ENCODE peak calls at places on chromosome X, in six cellular contexts. T is H1, I is HepG2, A is GM12891, N is GM12878, M is K562. L is an unnamed sample.

GRCh38 chrX:103330601-103331397 is 760 bp downstream of the TCEAL7 start:
- DNase-seq in T (no peak), N (no peak), I (no peak), A (no peak), M (no peak), L (no peak)

GRCh38 chrX:12986164-12986779 is 11.4 kb downstream of the TMSB4X start:
- DNase-seq in M (peak; percentile 15), I (no peak), A (no peak), N (no peak), T (no peak), L (no peak)

GRCh38 chrX:2479420-2479780 is 21.4 kb downstream of the DHRSX start:
- DNase-seq in I (no peak), T (no peak), M (no peak), A (no peak), N (no peak), L (no peak)

GRCh38 chrX:140661657-140662056 is 47.9 kb upstream of the LINC00632 start:
- DNase-seq in A (no peak), I (no peak), T (no peak), N (no peak), M (no peak), L (no peak)

GRCh38 chrX:65726708-65727107 is 59.3 kb downstream of the MSN start:
- DNase-seq in M (no peak), I (no peak), A (no peak), N (no peak), T (no peak), L (no peak)

GRCh38 chrX:6184900-6185515 is 43.7 kb downstream of the NLGN4X start:
- DNase-seq in N (no peak), I (no peak), M (no peak), A (no peak), T (no peak), L (no peak)

GRCh38 chrX:13965531-13965930 is 64.2 kb downstream of the GEMIN8 start:
- DNase-seq in M (no peak), N (no peak), I (no peak), T (no peak), A (no peak), L (no peak)

GRCh38 chrX:149522914-149523313 is 17.8 kb upstream of the IDS start:
- DNase-seq in A (no peak), I (peak; percentile 39), M (no peak), N (no peak), T (no peak), L (no peak)

GRCh38 chrX:55451990-55452824 is at the start of gene MAGEH1:
- DNase-seq in M (peak; percentile 45), A (peak; percentile 39), T (peak; percentile 15), N (peak; percentile 55), I (peak; percentile 52), L (peak; percentile 37)

GRCh38 chrX:94058728-94059382 is 384.8 kb downstream of the FAM133A start:
- DNase-seq in A (no peak), T (no peak), I (peak; percentile 3), N (no peak), M (peak; percentile 3), L (no peak)

GRCh38 chrX:123408856-123409737 is 225.0 kb downstream of the GRIA3 start:
- DNase-seq in I (no peak), T (no peak), A (no peak), N (peak; percentile 57), M (no peak), L (no peak)

GRCh38 chrX:40146471-40147398 is 49.0 kb upstream of the BCOR start:
- DNase-seq in N (no peak), A (no peak), T (no peak), M (no peak), I (no peak), L (no peak)

GRCh38 chrX:17397074-17397473 is 22.1 kb downstream of the NHS start:
- DNase-seq in A (no peak), T (no peak), M (no peak), N (no peak), I (no peak), L (no peak)

GRCh38 chrX:31608651-31609050 is 536.8 kb upstream of the FTHL17 start:
- DNase-seq in A (no peak), I (no peak), T (no peak), M (no peak), N (no peak), L (no peak)

DNA sequence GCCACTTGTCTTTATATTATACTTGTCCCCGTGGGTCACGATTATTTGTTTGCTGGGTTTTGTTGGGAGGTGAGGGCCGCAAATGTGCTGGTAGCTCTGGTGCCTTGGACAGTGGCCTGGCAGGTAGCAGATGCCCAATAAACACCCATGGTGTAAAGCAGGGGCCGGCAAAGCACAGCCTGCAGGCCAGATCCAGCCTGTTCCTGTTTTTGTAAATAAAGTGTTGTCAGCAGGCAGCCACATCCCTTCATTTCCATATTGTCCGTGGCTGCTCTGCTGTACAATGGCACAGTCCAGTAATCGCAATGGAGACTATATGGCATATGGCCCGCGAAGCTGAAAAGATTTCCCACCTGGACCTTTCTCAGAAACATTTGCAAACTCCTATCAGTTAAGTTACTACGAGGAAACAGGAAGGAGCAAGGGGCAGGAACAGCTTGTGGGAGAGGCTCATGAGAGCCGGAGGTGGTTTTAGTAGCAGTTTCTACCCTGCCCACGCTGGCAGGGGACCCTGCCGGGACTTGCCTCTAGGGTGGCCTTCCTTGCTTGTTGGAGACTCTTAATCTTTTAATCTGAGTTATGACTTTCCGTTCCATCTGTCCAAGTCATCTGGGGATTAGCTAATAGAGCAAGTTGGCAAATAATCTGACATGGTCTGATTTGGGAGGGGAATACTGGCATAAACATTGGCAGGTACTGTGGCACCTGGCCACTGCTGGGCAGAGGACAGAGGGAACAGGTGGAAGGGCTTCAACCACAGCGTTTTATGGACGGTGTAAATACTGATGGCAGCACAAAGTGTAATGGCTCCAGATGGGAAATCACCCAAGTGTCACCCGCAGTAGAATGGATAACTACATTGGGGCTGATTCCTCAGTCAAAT is 19.6 kb downstream of the CLCN4 start:
- DNase-seq in A (no peak), T (no peak), I (no peak), N (no peak), M (no peak), L (no peak)
- TF ChIP-seq POLR2AphosphoS5 in A (no peak), T (no peak), I (no peak), N (no peak), M (no peak), L (no peak)

GRCh38 chrX:150821971-150822370 is 76.5 kb downstream of the CD99L2 start:
- DNase-seq in A (no peak), N (no peak), T (no peak), M (no peak), I (no peak), L (no peak)
- TF ChIP-seq POLR2A in A (no peak), N (no peak), T (no peak), M (no peak), I (no peak), L (no peak)

GRCh38 chrX:133985164-133986007 is at the start of gene GPC3:
- DNase-seq in M (peak; percentile 84), A (peak; percentile 19), N (no peak), I (peak; percentile 73), T (peak; percentile 29), L (no peak)

GRCh38 chrX:133987188-133987587 is 1.8 kb upstream of the GPC3 start:
- DNase-seq in I (peak; percentile 87), A (no peak), N (no peak), T (no peak), M (no peak), L (no peak)

GRCh38 chrX:133988010-133988409 is 2.6 kb upstream of the GPC3 start:
- DNase-seq in I (no peak), M (no peak), N (no peak), A (no peak), T (no peak), L (no peak)

GRCh38 chrX:133984857-133985163 is 584 bp downstream of the GPC3 start:
- DNase-seq in N (no peak), M (no peak), T (no peak), A (no peak), I (no peak), L (no peak)

DNA sequence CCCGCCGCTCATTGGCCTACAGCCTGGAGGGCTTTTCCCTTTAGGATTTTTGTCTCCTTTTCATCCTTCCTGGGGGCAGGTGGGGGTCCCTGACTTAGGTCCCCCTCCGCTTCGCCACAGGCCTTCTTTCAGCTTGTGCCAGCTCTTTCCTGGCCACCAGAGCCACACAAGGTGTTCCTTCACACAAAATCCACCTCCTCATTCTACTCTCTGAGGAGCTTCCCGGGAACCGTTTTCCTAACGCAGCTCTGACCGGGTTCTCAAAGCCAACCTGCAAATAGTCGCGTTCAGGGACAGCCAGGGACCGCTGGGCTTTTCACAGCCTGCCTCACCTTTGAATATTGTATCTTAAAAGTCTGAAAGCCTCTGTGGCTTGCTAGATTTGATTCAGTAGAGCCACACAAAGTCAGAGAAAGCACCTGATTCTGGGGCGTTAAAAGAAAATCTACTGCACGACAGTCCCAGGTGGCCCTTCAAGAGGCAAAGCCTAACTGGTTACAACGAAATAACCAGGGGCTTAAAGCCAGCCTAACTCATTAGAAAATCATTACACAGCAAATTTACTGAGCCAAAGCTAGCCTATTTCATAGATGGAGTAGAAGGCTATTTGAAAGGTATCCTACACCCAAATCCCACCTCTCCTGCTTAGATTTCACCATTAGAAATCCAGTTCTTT is 752 bp upstream of the GPC3 start:
- DNase-seq in I (no peak), M (no peak), T (no peak), A (no peak), N (no peak), L (no peak)
- TF ChIP-seq TAF1 in I (peak; percentile 5), M (no peak), T (no peak), A (no peak), N (no peak), L (no peak)

DNA sequence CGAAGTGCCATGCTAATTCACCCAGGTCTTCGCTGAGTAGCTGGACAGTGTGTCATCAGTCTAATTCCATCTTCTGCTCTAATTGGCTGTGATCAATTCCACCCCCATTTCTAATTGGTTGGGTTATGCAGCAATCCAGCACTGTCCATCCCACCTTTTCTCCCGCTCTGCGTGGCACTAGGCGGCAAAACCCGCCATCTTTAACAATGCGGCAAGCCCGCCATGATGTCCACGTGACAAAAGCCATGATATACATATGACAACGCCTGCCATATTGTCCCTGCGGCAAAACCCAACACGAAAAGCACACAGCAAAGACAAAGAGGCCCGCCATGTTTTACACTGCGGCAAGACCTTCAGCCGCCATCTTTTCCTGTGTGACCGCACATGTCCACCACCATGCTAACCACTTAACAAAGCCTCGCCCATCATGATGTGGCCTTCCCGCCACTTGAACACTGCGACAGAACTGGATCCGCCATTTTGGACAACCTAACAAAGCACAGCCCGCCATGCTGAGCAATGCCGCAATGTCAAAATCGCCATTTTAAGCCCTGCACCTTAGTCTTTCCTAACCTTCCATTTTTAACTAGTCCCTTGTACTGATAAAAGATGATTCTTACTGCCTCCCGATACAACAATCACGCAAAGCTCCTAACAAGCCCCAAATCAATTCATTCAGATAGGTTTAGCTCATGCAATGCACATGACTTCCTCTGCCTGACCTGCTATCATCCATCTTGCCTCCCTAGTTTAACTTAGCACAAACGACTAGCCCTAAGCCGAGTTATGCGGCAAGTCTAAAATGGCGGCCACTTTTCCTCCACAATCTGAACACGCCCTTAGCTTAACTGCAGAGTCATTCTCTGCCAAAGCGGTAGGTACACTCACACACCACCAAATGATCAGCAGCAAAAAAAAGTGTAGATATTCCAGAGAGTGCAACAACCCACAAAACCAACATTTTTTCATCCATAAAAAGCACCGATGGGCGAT is 288.3 kb downstream of the CHIC1 start:
- DNase-seq in I (no peak), M (peak; percentile 26), T (no peak), N (peak; percentile 90), A (no peak), L (peak; percentile 28)
- TF ChIP-seq POLR2AphosphoS5 in I (no peak), M (no peak), T (no peak), N (peak; percentile 76), A (no peak), L (peak; percentile 70)

GRCh38 chrX:53321216-53321942 is 40.0 kb upstream of the IQSEC2 start:
- DNase-seq in N (no peak), A (no peak), M (peak; percentile 69), T (no peak), I (no peak), L (no peak)
- TF ChIP-seq POLR2A in N (no peak), A (no peak), M (no peak), T (no peak), I (no peak), L (no peak)